ENCODE peak calls at places on chromosomes 16 and 17, in eight cellular contexts. O is foreskin melanocyte; X is stimulated activated naive CD4-positive, alpha-beta T cell; C is activated T-helper 1 cell treated with anti-CD3 and anti-CD28 coated beads, Interleukin-2, amount 50 U/mL, for 16 hours; S is iPS-NIHi11; Y is A549; Z is NCI-H1092; H is ovary. F is an unnamed sample.

GRCh38 chr17:70947636-70948565 is 778.6 kb downstream of the KCNJ2 start:
- DNase-seq in X (no peak), S (no peak), H (no peak), O (no peak), Z (no peak), Y (no peak), C (no peak), F (no peak)

GRCh38 chr16:11224096-11224893 is 31.7 kb downstream of the SOCS1 start:
- DNase-seq in Y (no peak), C (peak), O (no peak), H (no peak), X (peak), S (peak), Z (no peak), F (no peak)

GRCh38 chr16:81018496-81018895 is 11.5 kb downstream of the CENPN start:
- DNase-seq in S (no peak), Z (no peak), X (no peak), O (peak), H (no peak), Y (no peak), C (no peak), F (no peak)

GRCh38 chr17:31442860-31443259 is 51.4 kb downstream of the RAB11FIP4 start:
- DNase-seq in O (no peak), C (no peak), S (no peak), H (no peak), Y (no peak), X (no peak), Z (no peak), F (no peak)

GRCh38 chr16:58492066-58492465 is 7.9 kb upstream of the NDRG4 start:
- DNase-seq in X (no peak), H (no peak), Y (no peak), O (no peak), Z (no peak), S (no peak), C (no peak), F (no peak)

GRCh38 chr17:82881900-82882714 is 42.3 kb upstream of the ZNF750 start:
- DNase-seq in C (no peak), Y (no peak), Z (no peak), H (peak), X (no peak), O (peak), S (no peak), F (no peak)

GRCh38 chr17:80559688-80560290 is 15.2 kb downstream of the RPTOR start:
- DNase-seq in X (no peak), H (no peak), Y (no peak), O (no peak), S (no peak), C (no peak), Z (no peak), F (no peak)

GRCh38 chr17:36742267-36743000 is 141.1 kb downstream of the MRM1 start:
- DNase-seq in C (no peak), Z (peak), S (peak), X (no peak), O (no peak), H (no peak), Y (no peak), F (peak)

GRCh38 chr17:36652716-36653115 is 51.3 kb downstream of the MRM1 start:
- DNase-seq in C (no peak), O (no peak), S (no peak), Z (no peak), H (no peak), X (no peak), Y (no peak), F (no peak)